ENCODE peak calls at places on chromosomes 5 and 9, in four cellular contexts. W is CD8-positive, alpha-beta memory T cell; R is adrenal gland; Y is OCI-LY7. O is an unnamed sample. For H3K4me1, the result is how much of the 10 kb centered on the place peaks cover.

GRCh38 chr5:98769256-98770157 is 4.0 kb upstream of the RGMB start:
- DNase-seq in W (peak), R (peak), Y (no peak), O (peak)

GRCh38 chr9:33614001-33614687 is 90.1 kb downstream of the ANKRD18B start:
- DNase-seq in Y (no peak), W (no peak), R (no peak), O (no peak)

GRCh38 chr9:16484744-16485143 is 385.7 kb downstream of the BNC2 start:
- DNase-seq in R (no peak), W (no peak), Y (no peak), O (no peak)

GRCh38 chr5:172835246-172836030 is 1.4 kb downstream of the ERGIC1 start:
- DNase-seq in W (peak), Y (peak), R (no peak), O (no peak)

GRCh38 chr9:93305497-93306020 is 121.6 kb downstream of the WNK2 start:
- DNase-seq in W (no peak), Y (no peak), R (peak), O (no peak)

GRCh38 chr5:81398741-81399140 is 4.8 kb upstream of the ACOT12 start:
- DNase-seq in W (no peak), Y (no peak), R (no peak), O (no peak)

GRCh38 chr9:116499986-116500871 is 186.9 kb upstream of the TRIM32 start:
- DNase-seq in Y (no peak), R (no peak), W (no peak), O (no peak)

GRCh38 chr9:101791533-101791932 is 53.1 kb upstream of the GRIN3A start:
- DNase-seq in W (no peak), R (no peak), Y (no peak), O (no peak)

GRCh38 chr5:134124289-134125194 is 10.1 kb downstream of the TCF7 start:
- DNase-seq in Y (no peak), R (no peak), W (peak), O (no peak)

GRCh38 chr9:2228132-2228531 is 213.0 kb downstream of the SMARCA2 start:
- DNase-seq in R (peak), W (no peak), Y (peak), O (peak)

GRCh38 chr9:126805546-126806262 is 864 bp downstream of the ZBTB43 start:
- DNase-seq in Y (peak), W (peak), R (peak), O (peak)

GRCh38 chr9:35510745-35511428 is 21.0 kb downstream of the RUSC2 start:
- DNase-seq in W (no peak), R (peak), Y (no peak), O (peak)

GRCh38 chr5:56414056-56414455 is 180.9 kb upstream of the ANKRD55 start:
- DNase-seq in W (no peak), Y (peak), R (no peak), O (no peak)

GRCh38 chr5:151483647-151484046 is 36.2 kb downstream of the SLC36A1 start:
- DNase-seq in W (no peak), R (no peak), Y (no peak), O (no peak)

GRCh38 chr5:2532809-2533208 is 218.7 kb downstream of the IRX2 start:
- DNase-seq in R (no peak), W (no peak), Y (no peak), O (no peak)

GRCh38 chr5:84790406-84790805 is 405.7 kb upstream of the EDIL3 start:
- DNase-seq in Y (no peak), W (no peak), R (no peak), O (no peak)

GRCh38 chr9:488448-488847 is 273.8 kb downstream of the DOCK8 start:
- DNase-seq in R (no peak), Y (no peak), W (no peak), O (no peak)

GRCh38 chr5:173204185-173204979 is 30.6 kb downstream of the NKX2-5 start:
- DNase-seq in Y (peak), R (peak), W (peak), O (no peak)

GRCh38 chr5:78718185-78718584 is 69.6 kb upstream of the LHFPL2 start:
- DNase-seq in W (no peak), R (no peak), Y (peak), O (no peak)

GRCh38 chr5:92513067-92513466 is 1068.0 kb downstream of the NR2F1-AS1 start:
- DNase-seq in W (no peak), R (no peak), Y (no peak), O (no peak)

DNA sequence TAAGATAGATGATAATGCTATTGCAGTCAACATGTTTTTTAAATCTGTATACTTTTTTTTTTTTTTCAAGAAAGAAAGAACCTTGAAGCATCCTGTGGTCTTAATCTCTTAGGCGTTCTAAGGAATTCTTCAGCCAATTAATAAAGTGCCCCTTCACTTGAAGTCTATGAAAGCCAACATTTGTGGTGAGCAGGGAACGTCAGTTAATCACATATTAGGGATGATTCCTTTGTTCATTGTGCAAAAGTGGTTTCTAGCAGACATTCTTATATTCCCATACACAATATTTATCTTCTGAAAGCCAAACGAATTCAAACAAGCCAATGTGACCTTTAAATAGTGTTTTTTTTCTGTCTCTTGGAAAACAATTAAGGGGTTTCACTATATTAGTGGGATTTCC is 40.2 kb downstream of the TMEM167A start:
- DNase-seq in W (no peak), Y (no peak), R (no peak), O (no peak)
- H3K4me1 ChIP-seq in W (under half), Y (under half), R (under half), O (under half)

DNA sequence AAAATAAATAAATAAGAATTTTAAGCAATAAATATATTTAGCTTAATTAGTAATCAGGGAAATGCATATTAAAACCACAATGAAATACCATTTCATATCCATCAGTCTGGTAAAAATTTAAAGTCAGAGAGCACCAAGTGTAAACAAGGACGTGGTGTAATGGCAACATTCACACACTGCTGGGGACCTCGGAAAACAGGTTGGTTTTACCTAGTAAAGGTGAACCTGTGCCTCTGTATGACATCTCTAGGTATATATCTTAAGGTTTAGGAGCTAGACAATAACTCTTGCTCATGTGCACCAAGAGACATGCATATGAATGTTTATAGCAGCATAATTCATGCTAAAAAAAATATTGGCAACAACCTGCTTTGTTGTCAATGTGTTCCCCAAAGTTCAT is 29.7 kb downstream of the FNBP1 start:
- DNase-seq in Y (no peak), R (no peak), W (no peak), O (no peak)
- H3K4me1 ChIP-seq in Y (under half), R (under half), W (under half), O (under half)

DNA sequence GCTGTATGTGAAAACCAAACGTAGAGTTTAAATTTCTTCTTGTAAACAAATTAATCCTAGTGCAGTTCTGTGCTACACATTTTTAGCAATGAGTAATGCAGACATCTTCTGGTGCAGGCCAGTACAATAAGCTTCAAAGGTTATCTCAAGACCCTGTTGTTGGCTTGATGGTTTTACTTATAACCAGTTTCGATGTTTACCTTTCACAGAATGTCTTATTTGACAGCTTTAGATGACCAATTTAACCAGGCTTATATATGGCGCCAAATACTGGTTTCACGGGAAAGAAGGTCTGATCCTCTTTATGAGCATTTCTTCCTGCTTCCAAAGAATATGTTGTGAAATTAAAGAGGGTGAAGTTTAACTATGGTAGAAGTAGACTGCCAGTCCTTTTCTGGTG is 9.9 kb downstream of the ZFAND5 start:
- DNase-seq in Y (no peak), W (no peak), R (no peak), O (no peak)
- H3K4me1 ChIP-seq in Y (under half), W (under half), R (under half), O (under half)

DNA sequence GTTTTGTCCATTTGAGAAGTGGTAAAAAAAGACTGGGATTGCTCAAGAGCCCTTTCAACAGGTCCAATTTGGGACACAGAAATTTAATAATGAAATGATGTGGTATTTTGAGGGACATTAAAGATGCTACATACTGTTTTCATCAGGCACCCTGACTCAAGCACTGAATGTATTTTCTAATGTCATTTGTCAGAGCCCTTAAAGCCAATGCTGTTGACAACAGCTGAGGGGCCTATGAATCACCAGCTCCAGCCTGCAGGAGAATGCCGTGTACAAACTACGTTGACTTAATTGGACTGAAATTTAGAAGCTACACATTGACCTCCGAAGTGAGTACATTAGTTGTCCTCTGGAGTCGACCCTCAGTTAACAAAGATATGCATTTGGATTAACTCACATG is 147.4 kb upstream of the PIK3R1 start:
- DNase-seq in W (no peak), Y (no peak), R (no peak), O (no peak)
- H3K4me1 ChIP-seq in W (under half), Y (under half), R (under half), O (under half)

GRCh38 chr9:129333613-129333960 is 155.5 kb upstream of the IER5L start:
- DNase-seq in Y (no peak), R (no peak), W (no peak), O (peak)

GRCh38 chr9:129334744-129335080 is 156.7 kb upstream of the IER5L start:
- DNase-seq in R (no peak), W (no peak), Y (no peak), O (no peak)

GRCh38 chr9:129335456-129336129 is 157.5 kb upstream of the IER5L start:
- DNase-seq in W (no peak), Y (no peak), R (no peak), O (peak)

GRCh38 chr9:129332581-129332980 is 154.5 kb upstream of the IER5L start:
- DNase-seq in R (no peak), Y (no peak), W (no peak), O (peak)

DNA sequence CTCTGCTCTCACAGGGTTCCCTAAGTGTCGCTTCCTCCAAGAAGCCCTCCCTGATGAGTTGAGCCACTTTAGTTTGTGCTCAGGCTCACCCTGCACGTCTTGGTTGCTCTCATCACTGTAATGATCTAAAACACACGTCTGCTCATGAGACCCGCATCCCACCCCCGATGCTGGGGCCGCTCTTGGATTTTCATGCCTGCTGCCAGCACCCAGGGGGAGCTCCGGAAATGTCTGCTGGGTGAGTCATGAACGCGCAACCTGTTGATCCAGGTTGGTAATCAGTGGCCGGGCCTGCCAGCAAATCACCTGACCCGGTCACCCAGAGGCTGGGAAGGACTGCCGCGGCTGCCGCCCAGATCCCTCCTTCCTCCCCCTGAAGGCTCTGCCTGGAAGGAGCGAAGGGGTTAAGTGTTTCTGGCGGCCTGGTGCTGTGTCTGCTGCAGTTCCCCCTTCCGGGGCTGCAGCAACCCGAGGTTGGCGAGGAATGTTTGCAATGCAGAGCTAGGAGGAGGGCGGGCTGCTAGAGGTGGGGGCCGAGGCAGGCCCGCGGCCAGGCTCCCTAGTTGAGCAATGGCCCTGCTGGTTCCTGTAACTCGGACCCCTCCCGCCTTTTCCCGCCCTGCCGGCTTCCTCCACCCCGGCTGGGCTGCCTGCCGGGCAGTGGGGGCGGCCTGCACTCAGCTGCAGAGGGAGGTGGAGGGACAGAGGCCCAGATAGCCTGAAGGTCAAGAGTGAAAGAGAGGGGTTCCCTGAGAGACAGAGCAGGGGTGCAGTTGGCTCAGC is 156.1 kb upstream of the IER5L start:
- DNase-seq in W (peak), R (peak), Y (peak), O (peak)
- H3K4me1 ChIP-seq in W (under half), R (under half), Y (under half), O (under half)

DNA sequence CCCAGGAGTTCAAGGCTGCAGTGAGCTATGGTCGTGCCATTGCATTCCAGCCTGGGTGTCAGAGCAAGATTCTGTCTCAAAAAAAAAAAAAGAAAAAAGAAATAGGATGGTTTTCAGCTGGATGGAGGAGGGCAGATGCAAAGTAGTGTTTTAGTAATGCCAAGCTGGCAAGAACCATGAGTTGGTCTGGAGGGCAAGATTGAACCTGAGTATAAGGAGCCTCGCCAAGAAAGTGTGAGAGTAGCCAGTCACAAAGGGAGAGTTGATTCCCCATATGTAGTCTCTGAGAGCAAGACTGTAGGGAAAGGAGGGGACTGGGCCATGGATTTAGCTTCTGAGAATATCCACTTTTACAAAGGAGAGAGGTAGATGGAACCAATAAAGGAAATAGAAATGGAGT is 6.9 kb downstream of the TNFAIP8 start:
- DNase-seq in Y (no peak), W (no peak), R (no peak), O (no peak)
- H3K4me1 ChIP-seq in Y (half or more), W (half or more), R (under half), O (under half)

GRCh38 chr9:134388289-134388808 is 62.1 kb downstream of the RXRA start:
- DNase-seq in Y (no peak), R (peak), W (no peak), O (no peak)
- H3K4me1 ChIP-seq in Y (under half), R (half or more), W (under half), O (under half)

O was measured in right cardiac atrium.